ENCODE peak calls at places on chromosomes 3 and 15, in six cellular contexts. C, W, K, J, G and E are unnamed samples. For H3K36me3 and H3K4me1, the result is how much of the 10 kb centered on the place peaks cover.

GRCh38 chr3:58051196-58051595 is 43.0 kb downstream of the FLNB start:
- DNase-seq in W (peak), K (no peak), G (no peak), C (no peak), J (no peak), E (no peak)

GRCh38 chr15:74264081-74264501 is 28.0 kb downstream of the CCDC33 start:
- DNase-seq in W (no peak), C (no peak), J (no peak), K (no peak), G (no peak), E (peak)

GRCh38 chr3:49912787-49913375 is 9.2 kb upstream of the MST1R start:
- DNase-seq in J (no peak), K (no peak), G (no peak), C (no peak), W (no peak), E (peak)

GRCh38 chr3:145219355-145220196 is 941.4 kb downstream of the PLOD2 start:
- DNase-seq in W (no peak), C (no peak), G (no peak), J (no peak), K (no peak), E (no peak)

GRCh38 chr15:28881600-28881999 is 4.2 kb upstream of the APBA2 start:
- DNase-seq in C (no peak), W (no peak), K (no peak), G (no peak), J (no peak), E (no peak)

GRCh38 chr3:85004147-85004546 is 45.4 kb downstream of the CADM2 start:
- DNase-seq in G (no peak), K (no peak), C (no peak), W (no peak), J (no peak), E (no peak)

GRCh38 chr3:177377166-177377565 is 179.9 kb upstream of the TBL1XR1 start:
- DNase-seq in J (no peak), C (no peak), W (no peak), K (peak), G (no peak), E (peak)

GRCh38 chr15:85044251-85044853 is 62.7 kb downstream of the PDE8A start:
- DNase-seq in W (no peak), C (no peak), G (no peak), K (peak), J (peak), E (no peak)

GRCh38 chr3:121152573-121152972 is 244.6 kb downstream of the STXBP5L start:
- DNase-seq in G (no peak), C (no peak), J (no peak), W (no peak), K (no peak), E (no peak)

GRCh38 chr15:98896002-98896721 is 111.4 kb downstream of the PGPEP1L start:
- DNase-seq in W (no peak), C (no peak), K (no peak), G (no peak), J (no peak), E (no peak)

GRCh38 chr3:65170357-65171090 is 482.7 kb upstream of the ADAMTS9 start:
- DNase-seq in J (peak), C (no peak), K (peak), G (peak), W (peak), E (peak)

GRCh38 chr3:38580450-38581382 is 68.8 kb downstream of the SCN5A start:
- DNase-seq in J (no peak), K (no peak), W (peak), G (peak), C (no peak), E (no peak)

GRCh38 chr3:165459924-165460540 is 263.8 kb upstream of the SLITRK3 start:
- DNase-seq in W (no peak), K (no peak), J (no peak), C (no peak), G (no peak), E (no peak)

GRCh38 chr15:74767167-74768098 is 14.4 kb upstream of the CSK start:
- DNase-seq in C (no peak), W (no peak), K (no peak), J (no peak), G (no peak), E (no peak)

GRCh38 chr3:78134496-78134895 is 1094.6 kb downstream of the ROBO2 start:
- DNase-seq in J (no peak), C (no peak), W (no peak), K (no peak), G (no peak), E (no peak)

GRCh38 chr15:29568840-29569532 is 253.3 kb downstream of the TJP1 start:
- DNase-seq in G (no peak), C (no peak), K (peak), J (no peak), W (no peak), E (no peak)

GRCh38 chr3:170092907-170093306 is 55.1 kb downstream of the GPR160 start:
- DNase-seq in W (no peak), C (no peak), G (no peak), K (no peak), J (no peak), E (no peak)

GRCh38 chr15:100686021-100686724 is 83.8 kb downstream of the ASB7 start:
- DNase-seq in K (no peak), G (peak), J (peak), C (no peak), W (peak), E (no peak)

GRCh38 chr15:84598993-84599392 is 1.8 kb upstream of the ZSCAN2 start:
- DNase-seq in J (peak), K (no peak), W (no peak), C (no peak), G (no peak), E (no peak)

GRCh38 chr3:123459867-123460266 is 11.0 kb upstream of the ADCY5 start:
- DNase-seq in J (no peak), C (no peak), G (no peak), K (no peak), W (no peak), E (no peak)

GRCh38 chr3:114365268-114365667 is 71.4 kb downstream of the TIGIT start:
- DNase-seq in J (no peak), G (no peak), W (no peak), C (no peak), K (no peak), E (no peak)

GRCh38 chr15:67359431-67360082 is 105.0 kb downstream of the IQCH start:
- DNase-seq in W (no peak), J (no peak), K (no peak), G (no peak), C (no peak), E (no peak)

GRCh38 chr3:143439785-143440184 is 320.2 kb downstream of the CHST2 start:
- DNase-seq in C (no peak), W (no peak), J (no peak), G (no peak), K (no peak), E (no peak)

GRCh38 chr3:38227989-38228388 is 37.6 kb upstream of the SLC22A13 start:
- DNase-seq in W (no peak), C (no peak), J (no peak), K (no peak), G (no peak), E (no peak)

GRCh38 chr3:71881041-71881440 is 96.1 kb upstream of the PROK2 start:
- DNase-seq in C (no peak), W (no peak), G (no peak), J (no peak), K (peak), E (peak)
- H3K36me3 ChIP-seq in C (under half), W (under half), G (under half), J (under half), K (under half), E (under half)

GRCh38 chr3:124845406-124845805 is 41.8 kb downstream of the ITGB5 start:
- DNase-seq in C (no peak), J (peak), G (no peak), K (peak), W (peak), E (no peak)
- H3K4me1 ChIP-seq in C (under half), J (under half), G (under half), K (under half), W (under half), E (under half)

GRCh38 chr3:172048599-172048998 is 9.2 kb downstream of the FNDC3B start:
- DNase-seq in G (no peak), K (no peak), W (no peak), C (no peak), J (no peak), E (no peak)
- H3K36me3 ChIP-seq in G (under half), K (under half), W (under half), C (under half), J (under half), E (under half)

GRCh38 chr3:172287811-172288477 is 160.3 kb downstream of the GHSR start:
- DNase-seq in J (no peak), W (no peak), G (no peak), C (no peak), K (no peak), E (no peak)

GRCh38 chr3:172288625-172289024 is 159.6 kb downstream of the GHSR start:
- DNase-seq in J (no peak), W (no peak), C (no peak), K (no peak), G (no peak), E (no peak)

GRCh38 chr3:172283848-172284357 is 164.4 kb downstream of the GHSR start:
- DNase-seq in K (no peak), J (no peak), G (no peak), W (no peak), C (no peak), E (no peak)

GRCh38 chr3:172285844-172286243 is 162.4 kb downstream of the GHSR start:
- DNase-seq in G (no peak), C (no peak), W (no peak), J (no peak), K (no peak), E (no peak)

DNA sequence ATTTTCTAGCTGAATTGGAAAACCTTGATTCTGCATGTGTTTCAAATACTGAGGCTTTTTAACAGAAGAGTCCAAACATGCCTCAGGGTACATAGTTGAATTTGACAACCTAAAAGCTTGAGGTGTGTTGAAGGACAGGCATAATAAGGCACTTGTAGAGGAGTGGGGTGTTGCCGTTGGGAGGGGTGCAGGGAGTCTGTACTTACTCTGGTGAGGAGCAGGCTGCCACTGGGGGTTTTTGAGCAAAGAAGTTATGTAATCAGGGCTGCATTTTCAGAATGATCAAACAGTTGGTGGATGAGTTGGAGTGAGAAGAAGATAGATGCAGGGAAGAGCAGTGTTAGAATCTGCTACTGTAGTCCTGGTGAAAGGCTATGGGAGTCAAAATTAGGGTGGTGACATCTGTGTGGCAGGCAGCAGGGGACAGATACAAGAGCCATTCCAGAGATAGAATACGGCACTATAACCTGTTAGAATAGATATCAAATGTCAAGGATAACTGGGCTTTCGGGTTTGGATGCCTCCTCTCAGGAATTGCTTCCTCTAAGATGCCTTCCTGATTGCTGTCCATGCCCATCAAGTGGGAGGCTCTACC is 161.6 kb downstream of the GHSR start:
- DNase-seq in K (no peak), C (no peak), J (no peak), W (no peak), G (no peak), E (no peak)
- H3K4me1 ChIP-seq in K (under half), C (under half), J (under half), W (under half), G (half or more), E (under half)

GRCh38 chr3:183844606-183845005 is 19.2 kb upstream of the MAP6D1 start:
- DNase-seq in K (no peak), J (no peak), G (no peak), W (no peak), C (no peak), E (no peak)
- H3K36me3 ChIP-seq in K (under half), J (under half), G (under half), W (half or more), C (half or more), E (under half)

GRCh38 chr3:9397911-9398714 is 698 bp downstream of the SETD5 start:
- DNase-seq in C (no peak), G (peak), K (peak), J (peak), W (peak), E (peak)

GRCh38 chr3:9396632-9397330 is 634 bp upstream of the SETD5 start:
- DNase-seq in C (peak), W (peak), J (peak), G (peak), K (peak), E (peak)

GRCh38 chr3:9398715-9399708 is 1.6 kb downstream of the SETD5 start:
- DNase-seq in G (no peak), K (peak), J (no peak), C (no peak), W (no peak), E (no peak)

GRCh38 chr3:9396301-9396631 is 1.1 kb upstream of the SETD5 start:
- DNase-seq in G (no peak), W (peak), J (peak), K (peak), C (peak), E (no peak)

GRCh38 chr3:9397331-9397910 is at the start of gene SETD5:
- DNase-seq in G (peak), J (peak), W (peak), C (peak), K (peak), E (peak)
- H3K4me1 ChIP-seq in G (half or more), J (under half), W (under half), C (under half), K (under half), E (under half)

DNA sequence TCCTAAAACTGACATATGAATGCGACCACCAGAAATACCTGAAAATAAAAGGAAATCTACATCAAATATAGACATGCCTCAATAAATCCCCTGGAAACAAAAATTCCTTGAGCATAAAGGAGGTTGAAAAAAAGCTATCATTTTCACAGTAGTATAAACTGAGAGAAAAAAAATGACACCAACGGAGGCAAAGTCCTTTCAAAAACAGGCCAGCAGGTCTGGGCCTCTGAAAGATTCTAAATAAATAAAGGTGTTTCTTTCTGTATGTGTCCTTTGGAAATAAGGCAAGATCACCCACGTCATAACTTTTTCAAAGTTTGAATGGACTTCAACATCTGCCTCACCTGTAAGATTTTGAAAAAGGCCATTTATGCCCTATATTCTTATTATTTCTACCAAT is 5.0 kb downstream of the CLPX start:
- DNase-seq in C (no peak), W (no peak), K (no peak), J (no peak), G (no peak), E (no peak)
- H3K36me3 ChIP-seq in C (under half), W (under half), K (under half), J (under half), G (under half), E (under half)